ENCODE peak calls at places on chromosomes 2 and 18, in ten cellular contexts. One of them, this sample, is unnamed.
A peak's percentile ranks its signal among the peaks of the same experiment; 100 is the strongest.

GRCh38 chr2:126770466-126770865 is 114.5 kb downstream of the GYPC start:
- DNase-seq in transverse colon: no peak
- DNase-seq in spleen: peak; percentile 36
- DNase-seq in HCT116: no peak
- DNase-seq in Panc1: no peak
- DNase-seq in K562: no peak
- DNase-seq in breast epithelium: peak; percentile 20
- DNase-seq in esophagus muscularis mucosa: no peak
- DNase-seq in sigmoid colon: peak; percentile 4
- DNase-seq in stomach: no peak
- DNase-seq in this sample: no peak

GRCh38 chr2:200380833-200381542 is 74.5 kb downstream of the SPATS2L start:
- DNase-seq in Panc1: no peak
- DNase-seq in breast epithelium: no peak
- DNase-seq in K562: peak; percentile 14
- DNase-seq in stomach: no peak
- DNase-seq in transverse colon: no peak
- DNase-seq in HCT116: no peak
- DNase-seq in sigmoid colon: no peak
- DNase-seq in spleen: no peak
- DNase-seq in esophagus muscularis mucosa: no peak
- DNase-seq in this sample: no peak

GRCh38 chr2:120677221-120677620 is 58.4 kb upstream of the GLI2 start:
- DNase-seq in spleen: peak; percentile 22
- DNase-seq in breast epithelium: no peak
- DNase-seq in sigmoid colon: peak; percentile 26
- DNase-seq in esophagus muscularis mucosa: no peak
- DNase-seq in stomach: no peak
- DNase-seq in transverse colon: no peak
- DNase-seq in K562: no peak
- DNase-seq in HCT116: no peak
- DNase-seq in Panc1: no peak
- DNase-seq in this sample: no peak

GRCh38 chr18:56382541-56382940 is 255.9 kb downstream of the TXNL1 start:
- DNase-seq in K562: no peak
- DNase-seq in breast epithelium: no peak
- DNase-seq in sigmoid colon: no peak
- DNase-seq in spleen: no peak
- DNase-seq in HCT116: no peak
- DNase-seq in transverse colon: no peak
- DNase-seq in Panc1: no peak
- DNase-seq in esophagus muscularis mucosa: no peak
- DNase-seq in stomach: no peak
- DNase-seq in this sample: no peak

GRCh38 chr18:37565138-37565984 is at the start of gene CELF4:
- DNase-seq in breast epithelium: no peak
- DNase-seq in spleen: peak; percentile 74
- DNase-seq in stomach: no peak
- DNase-seq in HCT116: no peak
- DNase-seq in sigmoid colon: peak; percentile 55
- DNase-seq in K562: no peak
- DNase-seq in esophagus muscularis mucosa: no peak
- DNase-seq in transverse colon: no peak
- DNase-seq in Panc1: no peak
- DNase-seq in this sample: no peak

GRCh38 chr18:48408111-48408726 is 964 bp downstream of the ZBTB7C start:
- DNase-seq in K562: no peak
- DNase-seq in esophagus muscularis mucosa: no peak
- DNase-seq in Panc1: no peak
- DNase-seq in transverse colon: no peak
- DNase-seq in HCT116: no peak
- DNase-seq in spleen: peak; percentile 72
- DNase-seq in breast epithelium: no peak
- DNase-seq in sigmoid colon: no peak
- DNase-seq in stomach: no peak
- DNase-seq in this sample: no peak

GRCh38 chr2:231854616-231855125 is 68.4 kb downstream of the COPS7B start:
- DNase-seq in sigmoid colon: no peak
- DNase-seq in K562: no peak
- DNase-seq in stomach: no peak
- DNase-seq in breast epithelium: no peak
- DNase-seq in spleen: peak; percentile 51
- DNase-seq in esophagus muscularis mucosa: no peak
- DNase-seq in Panc1: no peak
- DNase-seq in HCT116: no peak
- DNase-seq in transverse colon: no peak
- DNase-seq in this sample: no peak

GRCh38 chr2:199258291-199258690 is 199.4 kb downstream of the SATB2 start:
- DNase-seq in Panc1: no peak
- DNase-seq in esophagus muscularis mucosa: no peak
- DNase-seq in HCT116: no peak
- DNase-seq in breast epithelium: no peak
- DNase-seq in spleen: no peak
- DNase-seq in transverse colon: no peak
- DNase-seq in K562: no peak
- DNase-seq in sigmoid colon: no peak
- DNase-seq in stomach: no peak
- DNase-seq in this sample: no peak

GRCh38 chr2:215207791-215208367 is 69.5 kb upstream of the ABCA12 start:
- DNase-seq in transverse colon: no peak
- DNase-seq in HCT116: no peak
- DNase-seq in sigmoid colon: no peak
- DNase-seq in Panc1: no peak
- DNase-seq in esophagus muscularis mucosa: no peak
- DNase-seq in stomach: no peak
- DNase-seq in spleen: no peak
- DNase-seq in K562: no peak
- DNase-seq in breast epithelium: no peak
- DNase-seq in this sample: no peak
- H3K9me3 ChIP-seq in transverse colon: no peaks in the 10 kb centered on the region
- H3K9me3 ChIP-seq in HCT116: no peaks in the 10 kb centered on the region
- H3K9me3 ChIP-seq in sigmoid colon: no peaks in the 10 kb centered on the region
- H3K9me3 ChIP-seq in Panc1: peaks cover 7% of the 10 kb centered on the region
- H3K9me3 ChIP-seq in esophagus muscularis mucosa: peaks cover 8% of the 10 kb centered on the region
- H3K9me3 ChIP-seq in stomach: peaks cover 17% of the 10 kb centered on the region
- H3K9me3 ChIP-seq in spleen: peaks cover 5% of the 10 kb centered on the region
- H3K9me3 ChIP-seq in K562: peaks cover 2% of the 10 kb centered on the region
- H3K9me3 ChIP-seq in breast epithelium: peaks cover 18% of the 10 kb centered on the region
- H3K9me3 ChIP-seq in this sample: no peaks in the 10 kb centered on the region

DNA sequence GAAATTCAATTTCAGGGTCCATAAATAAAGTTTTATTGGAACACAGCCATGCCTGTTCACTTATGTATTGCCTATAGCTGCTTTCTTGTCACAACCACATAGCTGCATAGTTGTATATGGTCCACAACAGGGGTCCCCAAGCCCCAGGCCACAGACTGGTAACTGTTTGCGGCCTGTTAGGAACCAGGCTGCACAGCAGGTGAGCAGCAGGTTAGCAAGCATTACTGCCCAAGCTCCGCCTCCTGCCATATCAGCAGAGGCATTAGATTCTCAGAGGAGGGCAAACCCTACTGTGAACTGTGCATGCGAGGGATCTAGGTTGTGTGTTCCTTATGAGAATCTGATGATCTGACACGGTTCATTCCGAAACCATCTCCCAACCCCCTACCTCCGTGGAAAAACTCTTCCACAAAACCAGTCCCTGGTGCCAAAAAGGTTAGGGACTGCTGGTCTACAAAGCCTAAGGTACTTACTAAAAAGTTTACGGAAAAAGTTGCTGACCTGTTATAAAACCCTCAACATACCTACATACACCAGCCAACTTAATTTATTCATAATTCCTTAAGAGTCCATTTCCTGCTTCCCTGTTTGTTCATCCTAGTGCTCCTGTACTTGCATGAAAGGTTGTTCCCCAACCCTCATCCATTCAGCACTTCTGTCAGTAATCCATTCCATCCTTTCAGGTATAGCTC is 40.1 kb downstream of the NDUFAF7 start:
- DNase-seq in K562: no peak
- DNase-seq in Panc1: no peak
- DNase-seq in transverse colon: no peak
- DNase-seq in spleen: no peak
- DNase-seq in HCT116: no peak
- DNase-seq in esophagus muscularis mucosa: no peak
- DNase-seq in breast epithelium: no peak
- DNase-seq in stomach: no peak
- DNase-seq in sigmoid colon: no peak
- DNase-seq in this sample: no peak
- TF ChIP-seq POLR2AphosphoS5 in K562: no peak
- TF ChIP-seq POLR2AphosphoS5 in Panc1: no peak
- TF ChIP-seq POLR2AphosphoS5 in transverse colon: no peak
- TF ChIP-seq POLR2AphosphoS5 in spleen: no peak
- TF ChIP-seq POLR2AphosphoS5 in HCT116: no peak
- TF ChIP-seq POLR2AphosphoS5 in esophagus muscularis mucosa: no peak
- TF ChIP-seq POLR2AphosphoS5 in breast epithelium: no peak
- TF ChIP-seq POLR2AphosphoS5 in stomach: no peak
- TF ChIP-seq POLR2AphosphoS5 in sigmoid colon: no peak
- TF ChIP-seq POLR2AphosphoS5 in this sample: no peak

GRCh38 chr18:57585421-57585820 is 1.1 kb downstream of the FECH start:
- DNase-seq in HCT116: no peak
- DNase-seq in spleen: no peak
- DNase-seq in esophagus muscularis mucosa: no peak
- DNase-seq in breast epithelium: no peak
- DNase-seq in K562: no peak
- DNase-seq in transverse colon: no peak
- DNase-seq in sigmoid colon: no peak
- DNase-seq in Panc1: no peak
- DNase-seq in stomach: no peak
- DNase-seq in this sample: no peak
- H3K4me3 ChIP-seq in HCT116: peak overlapping the region; percentile 86
- H3K4me3 ChIP-seq in spleen: peak overlapping the region; percentile 79
- H3K4me3 ChIP-seq in esophagus muscularis mucosa: peak overlapping the region; percentile 79
- H3K4me3 ChIP-seq in breast epithelium: peak overlapping the region; percentile 80
- H3K4me3 ChIP-seq in K562: peak overlapping the region; percentile 76
- H3K4me3 ChIP-seq in transverse colon: peak overlapping the region; percentile 96
- H3K4me3 ChIP-seq in sigmoid colon: peak overlapping the region; percentile 66
- H3K4me3 ChIP-seq in Panc1: peak overlapping the region; percentile 76
- H3K4me3 ChIP-seq in stomach: peak overlapping the region; percentile 70
- H3K4me3 ChIP-seq in this sample: peak overlapping the region; percentile 94

DNA sequence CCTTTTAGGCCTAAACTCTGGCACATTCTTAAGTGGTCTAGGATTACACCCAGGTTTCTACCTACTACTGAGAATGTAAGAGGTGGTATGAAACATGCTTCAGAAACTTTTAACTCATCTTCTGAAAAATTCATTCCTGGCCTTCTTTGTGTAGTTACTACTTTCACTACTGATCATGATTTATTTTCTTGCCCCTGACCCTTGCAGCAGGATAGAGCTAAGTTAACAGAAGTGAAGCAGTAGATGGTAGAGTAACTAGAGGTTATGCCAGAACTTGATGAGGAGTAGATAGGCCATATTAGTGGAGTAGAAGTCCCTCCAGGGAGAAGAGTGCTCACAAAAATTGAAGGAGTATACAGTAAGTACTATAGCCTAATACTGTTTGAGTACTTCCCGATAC is 75.5 kb upstream of the MSTN start:
- DNase-seq in esophagus muscularis mucosa: no peak
- DNase-seq in Panc1: no peak
- DNase-seq in stomach: no peak
- DNase-seq in sigmoid colon: no peak
- DNase-seq in HCT116: no peak
- DNase-seq in breast epithelium: no peak
- DNase-seq in transverse colon: no peak
- DNase-seq in spleen: no peak
- DNase-seq in K562: no peak
- DNase-seq in this sample: no peak
- H3K9me3 ChIP-seq in esophagus muscularis mucosa: no peaks in the 10 kb centered on the region
- H3K9me3 ChIP-seq in Panc1: no peaks in the 10 kb centered on the region
- H3K9me3 ChIP-seq in stomach: peaks cover 7% of the 10 kb centered on the region
- H3K9me3 ChIP-seq in sigmoid colon: no peaks in the 10 kb centered on the region
- H3K9me3 ChIP-seq in HCT116: no peaks in the 10 kb centered on the region
- H3K9me3 ChIP-seq in breast epithelium: peaks cover 10% of the 10 kb centered on the region
- H3K9me3 ChIP-seq in transverse colon: peaks cover 12% of the 10 kb centered on the region
- H3K9me3 ChIP-seq in spleen: peaks cover 7% of the 10 kb centered on the region
- H3K9me3 ChIP-seq in K562: peaks cover 1% of the 10 kb centered on the region
- H3K9me3 ChIP-seq in this sample: no peaks in the 10 kb centered on the region

GRCh38 chr2:42317945-42318344 is 43.1 kb downstream of the COX7A2L start:
- DNase-seq in transverse colon: no peak
- DNase-seq in esophagus muscularis mucosa: no peak
- DNase-seq in K562: no peak
- DNase-seq in sigmoid colon: no peak
- DNase-seq in breast epithelium: no peak
- DNase-seq in Panc1: no peak
- DNase-seq in HCT116: no peak
- DNase-seq in spleen: no peak
- DNase-seq in stomach: no peak
- DNase-seq in this sample: no peak
- TF ChIP-seq POLR2AphosphoS5 in transverse colon: no peak
- TF ChIP-seq POLR2AphosphoS5 in esophagus muscularis mucosa: no peak
- TF ChIP-seq POLR2AphosphoS5 in K562: no peak
- TF ChIP-seq POLR2AphosphoS5 in sigmoid colon: no peak
- TF ChIP-seq POLR2AphosphoS5 in breast epithelium: no peak
- TF ChIP-seq POLR2AphosphoS5 in Panc1: no peak
- TF ChIP-seq POLR2AphosphoS5 in HCT116: no peak
- TF ChIP-seq POLR2AphosphoS5 in spleen: no peak
- TF ChIP-seq POLR2AphosphoS5 in stomach: no peak
- TF ChIP-seq POLR2AphosphoS5 in this sample: no peak

GRCh38 chr18:25726278-25726677 is 364.1 kb downstream of the SS18 start:
- DNase-seq in K562: no peak
- DNase-seq in HCT116: no peak
- DNase-seq in sigmoid colon: no peak
- DNase-seq in breast epithelium: no peak
- DNase-seq in stomach: no peak
- DNase-seq in Panc1: no peak
- DNase-seq in esophagus muscularis mucosa: no peak
- DNase-seq in spleen: no peak
- DNase-seq in transverse colon: no peak
- DNase-seq in this sample: no peak
- H3K4me3 ChIP-seq in K562: no peak overlapping the region
- H3K4me3 ChIP-seq in HCT116: no peak overlapping the region
- H3K4me3 ChIP-seq in sigmoid colon: no peak overlapping the region
- H3K4me3 ChIP-seq in breast epithelium: no peak overlapping the region
- H3K4me3 ChIP-seq in stomach: no peak overlapping the region
- H3K4me3 ChIP-seq in Panc1: no peak overlapping the region
- H3K4me3 ChIP-seq in esophagus muscularis mucosa: no peak overlapping the region
- H3K4me3 ChIP-seq in spleen: no peak overlapping the region
- H3K4me3 ChIP-seq in transverse colon: no peak overlapping the region
- H3K4me3 ChIP-seq in this sample: no peak overlapping the region

GRCh38 chr18:71541643-71542042 is 1002.5 kb downstream of the CBLN2 start:
- DNase-seq in Panc1: no peak
- DNase-seq in spleen: no peak
- DNase-seq in stomach: no peak
- DNase-seq in transverse colon: no peak
- DNase-seq in breast epithelium: no peak
- DNase-seq in sigmoid colon: no peak
- DNase-seq in esophagus muscularis mucosa: no peak
- DNase-seq in HCT116: no peak
- DNase-seq in K562: no peak
- DNase-seq in this sample: no peak
- H3K9me3 ChIP-seq in Panc1: no peaks in the 10 kb centered on the region
- H3K9me3 ChIP-seq in spleen: peaks cover 3% of the 10 kb centered on the region
- H3K9me3 ChIP-seq in stomach: peaks cover 30% of the 10 kb centered on the region
- H3K9me3 ChIP-seq in transverse colon: no peaks in the 10 kb centered on the region
- H3K9me3 ChIP-seq in breast epithelium: peaks cover 21% of the 10 kb centered on the region
- H3K9me3 ChIP-seq in sigmoid colon: no peaks in the 10 kb centered on the region
- H3K9me3 ChIP-seq in esophagus muscularis mucosa: peaks cover 10% of the 10 kb centered on the region
- H3K9me3 ChIP-seq in HCT116: peaks cover 14% of the 10 kb centered on the region
- H3K9me3 ChIP-seq in K562: no peaks in the 10 kb centered on the region
- H3K9me3 ChIP-seq in this sample: no peaks in the 10 kb centered on the region

GRCh38 chr18:11323359-11323819 is 174.0 kb upstream of the PIEZO2 start:
- DNase-seq in stomach: no peak
- DNase-seq in K562: no peak
- DNase-seq in esophagus muscularis mucosa: no peak
- DNase-seq in sigmoid colon: no peak
- DNase-seq in Panc1: no peak
- DNase-seq in transverse colon: no peak
- DNase-seq in spleen: no peak
- DNase-seq in HCT116: no peak
- DNase-seq in breast epithelium: no peak
- DNase-seq in this sample: no peak
- TF ChIP-seq POLR2AphosphoS5 in stomach: no peak
- TF ChIP-seq POLR2AphosphoS5 in K562: no peak
- TF ChIP-seq POLR2AphosphoS5 in esophagus muscularis mucosa: no peak
- TF ChIP-seq POLR2AphosphoS5 in sigmoid colon: no peak
- TF ChIP-seq POLR2AphosphoS5 in Panc1: no peak
- TF ChIP-seq POLR2AphosphoS5 in transverse colon: no peak
- TF ChIP-seq POLR2AphosphoS5 in spleen: no peak
- TF ChIP-seq POLR2AphosphoS5 in HCT116: no peak
- TF ChIP-seq POLR2AphosphoS5 in breast epithelium: no peak
- TF ChIP-seq POLR2AphosphoS5 in this sample: no peak

This sample was measured in prostate gland.